ENCODE peak calls at places on chromosomes 13 and 19, in ten cellular contexts. B is testis; E is psoas muscle; Q is dorsolateral prefrontal cortex; H is esophagus squamous epithelium; J is CD8-positive, alpha-beta T cell; G is fibroblast of lung; F is A549; V is colonic mucosa; L is pancreas. T is an unnamed sample.

GRCh38 chr19:860481-861098 is 1.1 kb downstream of the CFD start:
- DNase-seq in H (no peak), B (peak), E (peak), F (peak), V (peak), G (peak), Q (no peak), J (peak), L (peak), T (peak)

GRCh38 chr19:32458500-32459123 is 53.0 kb downstream of the DPY19L3 start:
- DNase-seq in H (no peak), B (no peak), V (no peak), J (no peak), F (no peak), G (no peak), Q (no peak), E (no peak), L (no peak), T (no peak)

GRCh38 chr19:5985098-5985783 is 7.3 kb upstream of the RANBP3 start:
- DNase-seq in V (no peak), E (no peak), F (no peak), Q (no peak), J (no peak), B (peak), H (no peak), G (peak), L (no peak), T (no peak)

GRCh38 chr13:28854657-28855056 is 34.5 kb downstream of the MTUS2 start:
- DNase-seq in H (no peak), F (no peak), L (no peak), J (no peak), G (no peak), E (no peak), V (no peak), B (no peak), Q (no peak), T (no peak)

GRCh38 chr19:46317339-46317738 is 20.5 kb downstream of the HIF3A start:
- DNase-seq in E (no peak), V (no peak), F (no peak), H (no peak), Q (no peak), G (no peak), J (no peak), B (no peak), L (no peak), T (no peak)

GRCh38 chr13:41145136-41145908 is 12.7 kb upstream of the KBTBD6 start:
- DNase-seq in G (peak), H (no peak), E (no peak), L (no peak), V (no peak), F (no peak), Q (no peak), J (no peak), B (no peak), T (no peak)

GRCh38 chr13:44591316-44591715 is 15.2 kb upstream of the TSC22D1 start:
- DNase-seq in F (no peak), Q (no peak), B (no peak), E (no peak), V (no peak), H (no peak), J (no peak), G (no peak), L (no peak), T (no peak)

GRCh38 chr19:31560021-31560770 is 211.0 kb upstream of the TSHZ3 start:
- DNase-seq in Q (no peak), J (no peak), L (no peak), E (no peak), B (no peak), G (peak), V (no peak), F (no peak), H (no peak), T (no peak)

GRCh38 chr19:2461751-2462634 is 5.2 kb upstream of the LMNB2 start:
- DNase-seq in V (peak), B (peak), L (peak), E (peak), G (peak), J (peak), F (peak), Q (no peak), H (no peak), T (peak)

GRCh38 chr19:40313229-40313983 is 28.3 kb upstream of the AKT2 start:
- DNase-seq in H (no peak), L (no peak), Q (peak), G (no peak), F (no peak), J (no peak), E (no peak), V (no peak), B (no peak), T (no peak)

GRCh38 chr13:106038752-106039151 is 496.7 kb downstream of the EFNB2 start:
- DNase-seq in H (no peak), L (no peak), V (no peak), G (peak), J (no peak), Q (no peak), F (peak), E (no peak), B (no peak), T (no peak)

GRCh38 chr13:51924756-51925544 is 63.2 kb downstream of the CCDC70 start:
- DNase-seq in G (no peak), H (no peak), F (no peak), Q (no peak), J (no peak), B (no peak), L (no peak), E (no peak), V (no peak), T (no peak)

GRCh38 chr13:94329754-94330551 is 149.5 kb downstream of the DCT start:
- DNase-seq in G (peak), F (peak), E (no peak), J (no peak), L (no peak), Q (no peak), V (no peak), B (no peak), H (no peak), T (no peak)

GRCh38 chr13:107994137-107994536 is 221.2 kb downstream of the LIG4 start:
- DNase-seq in H (no peak), J (no peak), F (no peak), B (no peak), L (no peak), V (no peak), Q (no peak), G (no peak), E (no peak), T (no peak)

GRCh38 chr19:58086825-58087710 is 11.0 kb downstream of the ZSCAN18 start:
- DNase-seq in F (no peak), Q (no peak), E (no peak), L (no peak), V (no peak), J (no peak), B (no peak), G (no peak), H (no peak), T (no peak)

GRCh38 chr13:107743100-107743499 is 472.2 kb downstream of the LIG4 start:
- DNase-seq in L (no peak), Q (no peak), E (no peak), J (no peak), B (no peak), V (no peak), F (no peak), H (no peak), G (peak), T (no peak)

GRCh38 chr13:90253806-90254205 is 1093.7 kb upstream of the MIR17HG start:
- DNase-seq in F (no peak), G (no peak), E (no peak), Q (no peak), L (no peak), J (no peak), V (no peak), H (no peak), B (no peak), T (no peak)

GRCh38 chr13:59274958-59275727 is 888.6 kb downstream of the DIAPH3 start:
- DNase-seq in Q (no peak), G (no peak), J (no peak), L (no peak), F (no peak), B (no peak), H (no peak), V (no peak), E (no peak), T (no peak)

GRCh38 chr19:40744554-40745401 is 5.5 kb downstream of the ACTMAP start:
- DNase-seq in H (no peak), L (no peak), B (no peak), Q (no peak), F (no peak), J (peak), E (no peak), V (no peak), G (no peak), T (no peak)

GRCh38 chr13:23516706-23517105 is 53.5 kb upstream of the TNFRSF19 start:
- DNase-seq in G (peak), E (no peak), J (no peak), L (no peak), F (no peak), B (no peak), V (no peak), Q (no peak), H (no peak), T (no peak)

GRCh38 chr13:111318396-111318795 is 2.0 kb upstream of the TEX29 start:
- DNase-seq in H (no peak), F (no peak), Q (no peak), L (no peak), B (no peak), G (no peak), E (no peak), J (no peak), V (no peak), T (no peak)

GRCh38 chr19:40623403-40624239 is 22.5 kb downstream of the LTBP4 start:
- DNase-seq in H (no peak), B (peak), F (peak), G (peak), L (peak), V (peak), Q (no peak), E (no peak), J (no peak), T (no peak)

GRCh38 chr13:102089177-102089576 is 312.7 kb downstream of the FGF14 start:
- DNase-seq in F (no peak), E (no peak), G (no peak), J (no peak), H (no peak), B (no peak), Q (no peak), L (no peak), V (no peak), T (no peak)

GRCh38 chr19:1315470-1316166 is 29.9 kb downstream of the EFNA2 start:
- DNase-seq in V (peak), J (peak), H (no peak), F (peak), E (peak), B (peak), G (peak), L (peak), Q (peak), T (peak)

GRCh38 chr13:102395174-102395573 is 6.7 kb downstream of the FGF14 start:
- DNase-seq in E (no peak), B (no peak), J (no peak), L (no peak), V (no peak), Q (no peak), H (no peak), F (no peak), G (no peak), T (no peak)

GRCh38 chr19:43148233-43148632 is 38.1 kb downstream of the PSG5 start:
- DNase-seq in B (no peak), V (no peak), E (no peak), L (no peak), Q (no peak), J (no peak), G (peak), H (no peak), F (no peak), T (no peak)

GRCh38 chr13:108682714-108683113 is 53.3 kb downstream of the MYO16 start:
- DNase-seq in E (no peak), V (no peak), L (no peak), Q (no peak), J (no peak), B (no peak), H (no peak), G (no peak), F (no peak), T (no peak)

GRCh38 chr19:17553256-17553655 is 2.2 kb upstream of the COLGALT1 start:
- DNase-seq in Q (no peak), L (no peak), E (peak), J (no peak), H (no peak), B (peak), V (peak), G (peak), F (no peak), T (no peak)

GRCh38 chr19:35509861-35510625 is 3.4 kb downstream of the DMKN start:
- DNase-seq in J (peak), E (peak), L (peak), B (peak), F (peak), G (peak), H (no peak), Q (peak), V (peak), T (peak)

GRCh38 chr19:42038675-42039074 is 31.3 kb downstream of the GRIK5 start:
- DNase-seq in V (no peak), Q (peak), F (no peak), L (no peak), B (no peak), E (no peak), G (no peak), J (no peak), H (no peak), T (no peak)

GRCh38 chr19:35266904-35267817 is 1.6 kb upstream of the USF2 start:
- DNase-seq in L (peak), B (peak), V (peak), Q (peak), E (peak), F (peak), H (no peak), J (peak), G (no peak), T (no peak)

GRCh38 chr13:109345433-109345941 is 440.9 kb downstream of the IRS2 start:
- DNase-seq in B (no peak), V (no peak), L (no peak), G (peak), Q (no peak), F (no peak), J (no peak), H (no peak), E (no peak), T (no peak)

GRCh38 chr19:28445826-28446225 is 767.1 kb downstream of the UQCRFS1 start:
- DNase-seq in J (no peak), L (no peak), Q (no peak), B (no peak), H (no peak), G (no peak), V (no peak), E (no peak), F (no peak), T (no peak)

GRCh38 chr13:45063261-45063870 is 56.9 kb upstream of the GTF2F2 start:
- DNase-seq in Q (no peak), E (no peak), F (no peak), V (no peak), B (no peak), G (peak), J (no peak), H (no peak), L (no peak), T (no peak)

GRCh38 chr13:98450012-98450411 is 126.9 kb downstream of the STK24 start:
- DNase-seq in L (no peak), V (no peak), Q (no peak), J (no peak), F (no peak), G (no peak), B (no peak), H (no peak), E (no peak), T (no peak)

GRCh38 chr19:54297759-54298305 is 15.1 kb downstream of the LILRA5 start:
- DNase-seq in B (no peak), H (no peak), F (peak), Q (no peak), G (no peak), J (no peak), E (no peak), V (no peak), L (no peak), T (no peak)
- TF ChIP-seq CTCF in B (no peak), H (no peak), F (no peak), Q (no peak), G (no peak), J (no peak), E (no peak), V (no peak), L (no peak), T (no peak)

GRCh38 chr19:12126707-12127106 is 13.4 kb downstream of the ZNF20 start:
- DNase-seq in B (no peak), H (no peak), F (no peak), E (no peak), V (peak), J (no peak), L (no peak), Q (no peak), G (no peak), T (peak)
- H3K27ac ChIP-seq in B (no peak), H (no peak), F (no peak), E (no peak), V (no peak), J (no peak), L (no peak), Q (no peak), G (no peak), T (no peak)

GRCh38 chr13:46994492-46994891 is 97.6 kb upstream of the HTR2A start:
- DNase-seq in Q (no peak), E (no peak), L (no peak), H (no peak), G (no peak), V (no peak), B (no peak), F (no peak), J (no peak), T (no peak)

GRCh38 chr13:46996316-46996715 is 99.5 kb upstream of the HTR2A start:
- DNase-seq in J (no peak), V (no peak), Q (no peak), L (no peak), E (no peak), G (no peak), F (no peak), B (no peak), H (no peak), T (no peak)

GRCh38 chr13:46995874-46996273 is 99.0 kb upstream of the HTR2A start:
- DNase-seq in H (no peak), E (no peak), V (no peak), Q (no peak), G (no peak), F (no peak), J (no peak), L (no peak), B (no peak), T (no peak)

DNA sequence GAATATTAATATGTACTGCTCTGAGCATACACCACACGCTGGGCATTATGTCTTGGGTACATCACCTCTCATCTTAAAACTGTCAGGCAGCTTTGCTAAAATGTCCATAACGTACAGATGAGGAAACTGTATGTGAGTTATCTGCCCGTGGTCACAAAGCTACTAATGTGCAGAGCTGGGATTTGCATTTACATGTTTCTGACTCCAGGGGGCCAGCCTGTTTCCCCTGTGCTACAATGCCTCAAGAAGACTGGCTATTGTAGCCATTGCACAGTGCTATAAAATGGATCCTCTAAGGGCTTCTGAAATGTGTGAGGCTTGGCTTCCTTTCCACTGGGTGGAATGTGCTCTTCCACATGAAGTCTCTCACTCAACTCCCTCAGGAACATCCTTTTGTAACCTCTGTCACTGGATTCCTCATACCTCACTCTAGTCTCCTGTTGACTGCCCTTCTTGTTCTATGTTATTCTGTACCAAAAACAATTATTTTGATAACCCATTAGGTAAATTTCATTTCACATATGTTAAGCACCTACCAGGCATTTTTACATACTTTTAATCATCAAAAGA is 95.6 kb upstream of the HTR2A start:
- DNase-seq in G (peak), H (no peak), L (no peak), V (no peak), B (peak), F (peak), J (no peak), E (no peak), Q (no peak), T (no peak)
- TF ChIP-seq CTCF in G (peak), H (no peak), L (no peak), V (no peak), B (no peak), F (no peak), J (no peak), E (no peak), Q (no peak), T (no peak)

GRCh38 chr19:10695401-10696398 is 5.5 kb upstream of the QTRT1 start:
- DNase-seq in G (peak), V (peak), L (peak), H (peak), B (peak), F (peak), E (peak), J (peak), Q (peak), T (peak)

GRCh38 chr19:10692673-10693264 is 8.5 kb upstream of the QTRT1 start:
- DNase-seq in H (no peak), V (no peak), J (no peak), E (no peak), Q (no peak), L (no peak), G (no peak), F (no peak), B (no peak), T (no peak)

GRCh38 chr19:10691883-10692282 is 9.4 kb upstream of the QTRT1 start:
- DNase-seq in F (no peak), V (no peak), H (no peak), L (no peak), B (no peak), J (no peak), Q (no peak), G (no peak), E (no peak), T (no peak)

GRCh38 chr19:10691178-10691881 is 9.9 kb upstream of the QTRT1 start:
- DNase-seq in E (no peak), B (no peak), F (no peak), J (no peak), G (no peak), L (no peak), H (no peak), V (no peak), Q (no peak), T (no peak)

DNA sequence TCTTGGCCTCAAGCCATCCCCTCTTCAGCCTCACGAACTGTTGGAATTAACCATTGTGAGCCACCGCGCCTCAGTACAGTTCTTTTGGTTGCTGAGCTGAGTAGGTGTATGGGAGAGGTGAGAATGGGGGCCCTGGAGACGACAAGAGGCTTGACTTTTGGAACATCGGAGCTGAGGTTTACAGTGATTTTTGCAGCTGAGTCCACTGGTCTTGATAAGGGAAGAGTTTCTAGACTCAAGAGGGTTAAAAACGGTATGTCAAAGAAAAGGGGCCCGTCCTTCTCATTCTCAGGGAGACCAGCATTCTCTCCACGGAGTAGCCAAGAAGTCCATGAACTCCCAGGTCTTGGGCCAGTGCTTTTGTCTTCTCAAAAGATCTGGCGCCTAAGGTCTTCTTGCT is 6.5 kb upstream of the QTRT1 start:
- DNase-seq in H (no peak), L (no peak), B (no peak), Q (no peak), J (no peak), G (no peak), F (no peak), V (no peak), E (no peak), T (no peak)
- H3K27ac ChIP-seq in H (no peak), L (no peak), B (no peak), Q (no peak), J (no peak), G (no peak), F (no peak), V (no peak), E (no peak), T (no peak)

DNA sequence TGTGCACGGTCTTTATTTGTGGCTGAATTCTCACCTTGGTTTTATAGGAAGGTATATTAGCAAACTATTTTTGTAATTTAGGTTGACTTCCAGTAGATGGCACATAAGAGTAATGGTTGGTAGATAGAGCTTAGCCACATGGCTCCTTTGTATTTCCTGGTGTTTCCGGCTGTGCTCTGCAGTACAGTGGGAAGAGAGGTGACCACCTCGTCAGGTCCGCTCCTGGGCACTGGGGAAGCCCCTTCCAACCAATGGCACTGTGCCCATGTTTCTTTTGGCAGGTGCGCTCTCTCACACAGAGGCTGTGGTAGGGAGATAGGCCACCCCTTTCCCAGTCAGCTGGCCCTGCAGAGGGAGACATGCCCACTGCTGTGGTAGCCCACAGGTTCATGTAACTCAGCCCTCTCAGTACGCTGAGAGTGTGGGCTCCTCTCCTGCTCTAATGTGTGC is 74.3 kb upstream of the ATP12A start:
- DNase-seq in G (peak), E (no peak), B (no peak), Q (no peak), V (no peak), F (peak), H (no peak), J (peak), L (peak), T (no peak)
- TF ChIP-seq CTCF in G (no peak), E (no peak), B (no peak), Q (no peak), V (no peak), F (peak), H (no peak), J (peak), L (no peak), T (peak)